ENCODE peak calls at places on chromosomes 12 and 14, in ten cellular contexts. T is HFF-Myc, Q is WTC11, I is suprapubic skin, F is heart right ventricle, C is type B pancreatic cell, H is fibroblast of villous mesenchyme, N is glutamatergic neuron, A is neural crest cell, R is endothelial cell. M is an unnamed sample.

GRCh38 chr14:103546651-103547454 is 15.6 kb downstream of the BAG5 start:
- DNase-seq in T (no peak), Q (peak), I (peak), F (peak), C (no peak), H (peak), N (peak), A (peak), R (peak), M (no peak)

GRCh38 chr12:41108032-41108431 is 80.1 kb upstream of the PDZRN4 start:
- DNase-seq in T (no peak), Q (no peak), I (no peak), F (no peak), C (no peak), H (no peak), N (no peak), A (no peak), R (no peak), M (no peak)

GRCh38 chr12:73106896-73107295 is 834.7 kb downstream of the TRHDE start:
- DNase-seq in T (no peak), Q (no peak), I (no peak), F (no peak), C (no peak), H (no peak), N (no peak), A (no peak), R (no peak), M (no peak)

GRCh38 chr14:46885566-46885965 is 234.0 kb upstream of the RPL10L start:
- DNase-seq in T (no peak), Q (no peak), I (no peak), F (no peak), C (no peak), H (no peak), N (no peak), A (no peak), R (no peak), M (no peak)

GRCh38 chr12:22865822-22866221 is 240.9 kb downstream of the ETNK1 start:
- DNase-seq in T (no peak), Q (no peak), I (no peak), F (no peak), C (no peak), H (no peak), N (no peak), A (no peak), R (no peak), M (no peak)

GRCh38 chr14:90576581-90576980 is 179.8 kb downstream of the CALM1 start:
- DNase-seq in T (no peak), Q (no peak), I (no peak), F (no peak), C (no peak), H (peak), N (no peak), A (no peak), R (no peak), M (no peak)

GRCh38 chr12:107873223-107873622 is 98.7 kb downstream of the ASCL4 start:
- DNase-seq in T (no peak), Q (peak), I (no peak), F (no peak), C (no peak), H (no peak), N (no peak), A (no peak), R (no peak), M (no peak)

GRCh38 chr14:38882533-38882932 is 220.5 kb downstream of the SEC23A start:
- DNase-seq in T (peak), Q (no peak), I (no peak), F (no peak), C (no peak), H (peak), N (no peak), A (no peak), R (no peak), M (no peak)

GRCh38 chr14:69574266-69574953 is at the start of gene CCDC177:
- DNase-seq in T (no peak), Q (peak), I (no peak), F (no peak), C (peak), H (peak), N (peak), A (peak), R (peak), M (no peak)

GRCh38 chr12:53677612-53678133 is 1.8 kb upstream of the ATP5MC2 start:
- DNase-seq in T (no peak), Q (no peak), I (no peak), F (no peak), C (no peak), H (no peak), N (no peak), A (no peak), R (no peak), M (no peak)

GRCh38 chr12:124992874-124993567 is 424 bp upstream of the BRI3BP start:
- DNase-seq in T (peak), Q (peak), I (no peak), F (no peak), C (peak), H (peak), N (peak), A (peak), R (peak), M (no peak)

GRCh38 chr14:75307700-75308379 is 29.2 kb downstream of the FOS start:
- DNase-seq in T (no peak), Q (peak), I (peak), F (peak), C (peak), H (peak), N (peak), A (peak), R (peak), M (no peak)

GRCh38 chr14:63770187-63770807 is 42.4 kb upstream of the SGPP1 start:
- DNase-seq in T (peak), Q (no peak), I (no peak), F (peak), C (no peak), H (peak), N (no peak), A (peak), R (peak), M (peak)

GRCh38 chr14:100341301-100342031 is 18.3 kb downstream of the SLC25A47 start:
- DNase-seq in T (peak), Q (no peak), I (peak), F (peak), C (no peak), H (peak), N (no peak), A (no peak), R (no peak), M (peak)

GRCh38 chr14:25215607-25216006 is 165.7 kb upstream of the STXBP6 start:
- DNase-seq in T (no peak), Q (no peak), I (no peak), F (no peak), C (no peak), H (no peak), N (no peak), A (no peak), R (no peak), M (no peak)

GRCh38 chr14:54627718-54628345 is 60.9 kb downstream of the SAMD4A start:
- DNase-seq in T (peak), Q (no peak), I (no peak), F (peak), C (no peak), H (peak), N (no peak), A (peak), R (peak), M (no peak)

GRCh38 chr12:57476162-57476992 is 3.3 kb downstream of the ARHGAP9 start:
- DNase-seq in T (no peak), Q (peak), I (no peak), F (no peak), C (no peak), H (no peak), N (no peak), A (no peak), R (peak), M (no peak)

GRCh38 chr12:31715283-31715825 is 13.5 kb downstream of the AMN1 start:
- DNase-seq in T (no peak), Q (no peak), I (no peak), F (no peak), C (no peak), H (peak), N (no peak), A (no peak), R (no peak), M (no peak)

GRCh38 chr12:132133952-132134652 is 10.0 kb downstream of the DDX51 start:
- DNase-seq in T (no peak), Q (peak), I (peak), F (no peak), C (no peak), H (no peak), N (peak), A (no peak), R (no peak), M (no peak)

GRCh38 chr14:28152453-28153044 is 614.0 kb upstream of the FOXG1 start:
- DNase-seq in T (no peak), Q (no peak), I (no peak), F (no peak), C (no peak), H (no peak), N (no peak), A (no peak), R (no peak), M (no peak)

GRCh38 chr12:39505562-39505961 is 62.6 kb upstream of the KIF21A start:
- DNase-seq in T (no peak), Q (no peak), I (no peak), F (no peak), C (no peak), H (no peak), N (no peak), A (no peak), R (no peak), M (no peak)

GRCh38 chr12:62605972-62606371 is 139.3 kb downstream of the MON2 start:
- DNase-seq in T (no peak), Q (no peak), I (no peak), F (no peak), C (no peak), H (no peak), N (no peak), A (no peak), R (no peak), M (no peak)

GRCh38 chr14:75196468-75196867 is 20.1 kb upstream of the TMED10 start:
- DNase-seq in T (no peak), Q (no peak), I (no peak), F (no peak), C (no peak), H (no peak), N (no peak), A (no peak), R (peak), M (no peak)

GRCh38 chr14:21300892-21301291 is 21.0 kb downstream of the RPGRIP1 start:
- DNase-seq in T (no peak), Q (peak), I (no peak), F (peak), C (no peak), H (no peak), N (peak), A (peak), R (peak), M (no peak)

GRCh38 chr12:57591567-57592325 is 754 bp downstream of the PIP4K2C start:
- DNase-seq in T (no peak), Q (no peak), I (no peak), F (no peak), C (no peak), H (no peak), N (peak), A (no peak), R (peak), M (no peak)

GRCh38 chr14:59882957-59883356 is 12.4 kb upstream of the RTN1 start:
- DNase-seq in T (no peak), Q (no peak), I (no peak), F (no peak), C (no peak), H (no peak), N (no peak), A (no peak), R (no peak), M (no peak)
- TF ChIP-seq CTCF in T (peak), Q (peak), I (no peak), F (no peak), C (peak), H (peak), N (peak), A (peak), R (peak), M (peak)

DNA sequence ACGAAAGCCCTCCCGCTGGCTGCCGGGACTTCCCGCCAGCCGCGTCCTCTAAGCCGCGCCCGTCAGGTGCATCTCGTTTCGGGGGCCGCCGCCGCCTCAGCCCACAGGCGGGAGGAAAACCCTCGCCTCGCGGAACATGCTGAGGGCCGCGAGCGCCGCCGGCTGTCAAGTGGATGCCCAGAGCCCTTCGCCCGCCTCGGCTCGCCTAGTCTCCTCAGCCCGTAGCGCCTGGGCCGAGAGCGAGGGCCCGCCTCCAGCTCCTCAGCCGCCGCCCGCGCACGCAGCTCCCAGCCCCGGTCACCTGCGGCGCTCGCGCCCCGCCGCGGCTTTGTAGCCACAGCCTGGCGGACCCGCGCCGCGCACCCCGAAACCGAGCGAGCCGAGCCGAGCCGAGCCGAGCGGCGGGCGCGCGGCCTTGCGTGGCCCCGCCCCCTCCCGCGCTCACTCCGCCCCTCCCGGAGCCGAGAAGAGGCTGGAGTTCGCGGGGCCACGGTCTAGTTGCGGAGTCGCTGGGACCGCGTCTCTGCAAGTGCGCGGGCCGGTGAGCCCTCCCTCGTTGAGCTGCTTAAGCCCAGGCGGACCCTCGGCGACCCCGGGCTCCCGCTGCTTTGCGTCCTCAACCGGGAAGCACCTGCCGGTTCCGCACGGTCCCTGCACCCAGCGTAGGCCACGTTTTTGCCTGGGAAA is at the start of gene EML5:
- DNase-seq in T (peak), Q (peak), I (peak), F (peak), C (peak), H (peak), N (peak), A (peak), R (peak), M (peak)
- TF ChIP-seq CTCF in T (peak), Q (no peak), I (no peak), F (peak), C (peak), H (peak), N (peak), A (peak), R (peak), M (peak)

GRCh38 chr12:49807991-49808580 is 20.1 kb downstream of the NCKAP5L start:
- DNase-seq in T (no peak), Q (no peak), I (no peak), F (no peak), C (no peak), H (no peak), N (no peak), A (no peak), R (no peak), M (no peak)
- TF ChIP-seq CTCF in T (no peak), Q (no peak), I (no peak), F (no peak), C (no peak), H (no peak), N (no peak), A (no peak), R (no peak), M (no peak)

GRCh38 chr14:88750413-88750812 is 42.3 kb downstream of the EML5 start:
- DNase-seq in T (no peak), Q (no peak), I (no peak), F (no peak), C (no peak), H (no peak), N (no peak), A (no peak), R (no peak), M (no peak)
- TF ChIP-seq CTCF in T (no peak), Q (no peak), I (no peak), F (no peak), C (no peak), H (no peak), N (no peak), A (no peak), R (no peak), M (no peak)

DNA sequence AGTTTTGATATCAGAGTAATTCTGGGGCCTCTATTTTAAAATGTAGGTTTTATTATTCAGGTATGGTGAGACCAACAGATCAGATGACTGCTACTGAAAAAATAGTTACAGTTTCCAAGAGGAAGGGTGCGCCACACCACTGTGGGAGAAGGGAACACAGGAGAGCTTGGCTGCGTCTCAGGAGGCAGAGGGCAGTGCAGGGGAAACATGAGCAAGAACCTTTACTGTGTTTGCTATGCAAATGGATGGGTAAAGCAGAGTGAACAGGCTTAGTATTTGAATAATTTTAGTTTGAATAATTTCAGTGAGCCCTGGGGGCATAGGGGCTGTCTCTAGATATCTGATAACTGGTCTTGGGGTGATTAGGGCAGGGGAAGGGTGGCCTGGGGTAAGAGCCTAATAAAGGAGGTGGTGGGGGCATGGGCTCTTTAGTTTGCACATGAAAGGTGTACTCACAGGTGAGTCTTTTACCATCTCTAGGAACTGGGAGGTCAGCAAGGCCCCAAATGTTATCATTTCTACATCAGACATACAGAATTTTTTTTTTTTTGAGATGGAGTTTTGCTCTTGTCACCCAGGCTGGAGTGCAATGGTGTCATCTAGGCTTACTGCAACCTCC is 196.8 kb upstream of the NEDD1 start:
- DNase-seq in T (no peak), Q (peak), I (no peak), F (no peak), C (no peak), H (no peak), N (no peak), A (no peak), R (no peak), M (no peak)
- TF ChIP-seq CTCF in T (no peak), Q (no peak), I (no peak), F (no peak), C (no peak), H (no peak), N (no peak), A (no peak), R (no peak), M (peak)

GRCh38 chr12:77053259-77053658 is 12.1 kb downstream of the E2F7 start:
- DNase-seq in T (no peak), Q (no peak), I (no peak), F (no peak), C (no peak), H (no peak), N (no peak), A (no peak), R (no peak), M (no peak)

GRCh38 chr12:77049767-77050353 is 15.5 kb downstream of the E2F7 start:
- DNase-seq in T (peak), Q (no peak), I (no peak), F (peak), C (no peak), H (peak), N (no peak), A (no peak), R (peak), M (peak)

GRCh38 chr12:77042834-77043233 is 22.5 kb downstream of the E2F7 start:
- DNase-seq in T (no peak), Q (no peak), I (no peak), F (no peak), C (no peak), H (no peak), N (no peak), A (no peak), R (no peak), M (no peak)

GRCh38 chr12:77045183-77045582 is 20.2 kb downstream of the E2F7 start:
- DNase-seq in T (no peak), Q (no peak), I (no peak), F (no peak), C (no peak), H (no peak), N (no peak), A (no peak), R (no peak), M (no peak)

DNA sequence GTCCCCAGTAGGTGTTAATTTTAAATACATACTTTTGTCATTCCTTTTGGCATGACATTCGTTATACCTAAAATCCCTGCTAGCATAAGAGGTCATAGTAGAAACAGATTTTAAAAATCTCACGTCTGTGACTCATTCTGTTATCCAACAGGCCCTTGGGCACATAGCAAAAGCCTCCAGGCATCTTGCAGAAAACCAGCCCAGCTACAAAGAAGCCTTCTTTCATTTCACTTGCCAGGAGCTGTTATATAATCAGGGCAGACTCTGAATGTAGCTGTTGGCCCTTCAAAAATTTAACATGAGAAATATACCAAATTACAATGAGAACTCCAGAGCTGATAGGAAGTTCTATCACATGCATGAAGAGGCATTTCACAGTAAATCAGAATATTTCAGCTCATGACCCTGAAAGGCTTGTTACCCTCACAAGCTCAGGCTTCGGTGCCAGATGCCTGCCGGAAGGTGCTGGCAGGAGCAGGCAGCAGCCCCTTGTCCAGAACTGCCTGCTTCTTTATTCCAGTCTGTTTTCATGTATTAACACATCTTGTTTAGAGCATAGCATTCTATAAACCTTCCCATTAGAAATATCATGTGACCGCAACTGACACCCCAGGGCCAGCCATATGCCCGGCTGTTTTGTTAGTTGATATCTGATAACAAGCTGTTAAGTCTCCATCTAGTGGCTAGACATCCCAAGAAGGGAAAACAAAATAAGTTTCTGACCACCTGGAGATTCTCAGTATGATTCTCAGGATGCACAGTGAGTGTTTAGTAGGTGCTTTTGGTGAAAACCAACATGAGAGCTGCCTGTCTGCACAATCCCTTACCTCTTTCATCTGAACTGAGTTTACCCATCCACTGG is 17.8 kb downstream of the E2F7 start:
- DNase-seq in T (no peak), Q (no peak), I (no peak), F (no peak), C (no peak), H (no peak), N (peak), A (no peak), R (no peak), M (no peak)
- TF ChIP-seq CTCF in T (no peak), Q (no peak), I (no peak), F (no peak), C (no peak), H (peak), N (no peak), A (no peak), R (no peak), M (peak)

M was measured in BJ.